ENCODE peak calls at places on chromosome 15, in seven cellular contexts. One of them, this sample, is unnamed.

GRCh38 chr15:76840830-76841460 is 64.2 kb downstream of the SCAPER start:
- DNase-seq in mesothelial cell of epicardium: no peak
- DNase-seq in body of pancreas: no peak
- DNase-seq in HFF-Myc: peak; percentile 11
- DNase-seq in AG09309: peak; percentile 16
- DNase-seq in coronary artery: no peak
- DNase-seq in fibroblast of lung: peak; percentile 32
- DNase-seq in this sample: no peak

GRCh38 chr15:66772967-66773873 is 71.2 kb downstream of the SMAD6 start:
- DNase-seq in mesothelial cell of epicardium: no peak
- DNase-seq in body of pancreas: peak; percentile 83
- DNase-seq in HFF-Myc: no peak
- DNase-seq in AG09309: no peak
- DNase-seq in coronary artery: no peak
- DNase-seq in fibroblast of lung: peak; percentile 51
- DNase-seq in this sample: no peak

GRCh38 chr15:90836296-90836871 is 32.0 kb upstream of the FURIN start:
- DNase-seq in mesothelial cell of epicardium: no peak
- DNase-seq in body of pancreas: no peak
- DNase-seq in HFF-Myc: peak; percentile 17
- DNase-seq in AG09309: peak; percentile 28
- DNase-seq in coronary artery: no peak
- DNase-seq in fibroblast of lung: peak; percentile 68
- DNase-seq in this sample: no peak

GRCh38 chr15:88193415-88193814 is 63.1 kb downstream of the NTRK3 start:
- DNase-seq in mesothelial cell of epicardium: no peak
- DNase-seq in body of pancreas: no peak
- DNase-seq in HFF-Myc: no peak
- DNase-seq in AG09309: no peak
- DNase-seq in coronary artery: no peak
- DNase-seq in fibroblast of lung: no peak
- DNase-seq in this sample: no peak

GRCh38 chr15:96043586-96044171 is 286.8 kb upstream of the NR2F2 start:
- DNase-seq in mesothelial cell of epicardium: no peak
- DNase-seq in body of pancreas: no peak
- DNase-seq in HFF-Myc: no peak
- DNase-seq in AG09309: no peak
- DNase-seq in coronary artery: no peak
- DNase-seq in fibroblast of lung: no peak
- DNase-seq in this sample: no peak

GRCh38 chr15:75776075-75776443 is 63.4 kb upstream of the CSPG4 start:
- DNase-seq in mesothelial cell of epicardium: peak; percentile 33
- DNase-seq in body of pancreas: no peak
- DNase-seq in HFF-Myc: no peak
- DNase-seq in AG09309: no peak
- DNase-seq in coronary artery: no peak
- DNase-seq in fibroblast of lung: peak; percentile 69
- DNase-seq in this sample: no peak

GRCh38 chr15:39320355-39320754 is 260.5 kb upstream of the THBS1 start:
- DNase-seq in mesothelial cell of epicardium: no peak
- DNase-seq in body of pancreas: no peak
- DNase-seq in HFF-Myc: no peak
- DNase-seq in AG09309: no peak
- DNase-seq in coronary artery: no peak
- DNase-seq in fibroblast of lung: peak; percentile 38
- DNase-seq in this sample: no peak

GRCh38 chr15:28786521-28786920 is 61.9 kb downstream of the GOLGA6L7 start:
- DNase-seq in mesothelial cell of epicardium: no peak
- DNase-seq in body of pancreas: no peak
- DNase-seq in HFF-Myc: no peak
- DNase-seq in AG09309: peak; percentile 21
- DNase-seq in coronary artery: no peak
- DNase-seq in fibroblast of lung: peak; percentile 73
- DNase-seq in this sample: no peak

GRCh38 chr15:64780600-64781156 is 5.3 kb upstream of the RBPMS2 start:
- DNase-seq in mesothelial cell of epicardium: no peak
- DNase-seq in body of pancreas: no peak
- DNase-seq in HFF-Myc: no peak
- DNase-seq in AG09309: no peak
- DNase-seq in coronary artery: no peak
- DNase-seq in fibroblast of lung: no peak
- DNase-seq in this sample: no peak

GRCh38 chr15:44719293-44719999 is 8.1 kb downstream of the B2M start:
- DNase-seq in mesothelial cell of epicardium: no peak
- DNase-seq in body of pancreas: no peak
- DNase-seq in HFF-Myc: no peak
- DNase-seq in AG09309: no peak
- DNase-seq in coronary artery: no peak
- DNase-seq in fibroblast of lung: peak; percentile 21
- DNase-seq in this sample: no peak

GRCh38 chr15:100311829-100312228 is 29.9 kb downstream of the ADAMTS17 start:
- DNase-seq in mesothelial cell of epicardium: no peak
- DNase-seq in body of pancreas: no peak
- DNase-seq in HFF-Myc: no peak
- DNase-seq in AG09309: no peak
- DNase-seq in coronary artery: peak; percentile 66
- DNase-seq in fibroblast of lung: no peak
- DNase-seq in this sample: no peak

GRCh38 chr15:73901126-73901810 is 25.0 kb upstream of the LOXL1 start:
- DNase-seq in mesothelial cell of epicardium: no peak
- DNase-seq in body of pancreas: no peak
- DNase-seq in HFF-Myc: no peak
- DNase-seq in AG09309: no peak
- DNase-seq in coronary artery: peak; percentile 36
- DNase-seq in fibroblast of lung: no peak
- DNase-seq in this sample: no peak

GRCh38 chr15:70463453-70463834 is 299.9 kb downstream of the UACA start:
- DNase-seq in mesothelial cell of epicardium: no peak
- DNase-seq in body of pancreas: no peak
- DNase-seq in HFF-Myc: no peak
- DNase-seq in AG09309: no peak
- DNase-seq in coronary artery: no peak
- DNase-seq in fibroblast of lung: no peak
- DNase-seq in this sample: no peak

GRCh38 chr15:64102497-64102896 is 6.7 kb downstream of the SNX1 start:
- DNase-seq in mesothelial cell of epicardium: no peak
- DNase-seq in body of pancreas: no peak
- DNase-seq in HFF-Myc: no peak
- DNase-seq in AG09309: no peak
- DNase-seq in coronary artery: no peak
- DNase-seq in fibroblast of lung: no peak
- DNase-seq in this sample: no peak

GRCh38 chr15:39193611-39194010 is 387.3 kb upstream of the THBS1 start:
- DNase-seq in mesothelial cell of epicardium: no peak
- DNase-seq in body of pancreas: no peak
- DNase-seq in HFF-Myc: no peak
- DNase-seq in AG09309: no peak
- DNase-seq in coronary artery: no peak
- DNase-seq in fibroblast of lung: no peak
- DNase-seq in this sample: no peak

GRCh38 chr15:81161215-81161673 is 27.2 kb downstream of the CFAP161 start:
- DNase-seq in mesothelial cell of epicardium: no peak
- DNase-seq in body of pancreas: no peak
- DNase-seq in HFF-Myc: no peak
- DNase-seq in AG09309: no peak
- DNase-seq in coronary artery: no peak
- DNase-seq in fibroblast of lung: no peak
- DNase-seq in this sample: no peak

GRCh38 chr15:95326689-95327525 is 1003.6 kb upstream of the NR2F2 start:
- DNase-seq in mesothelial cell of epicardium: peak; percentile 50
- DNase-seq in body of pancreas: no peak
- DNase-seq in HFF-Myc: no peak
- DNase-seq in AG09309: no peak
- DNase-seq in coronary artery: peak; percentile 83
- DNase-seq in fibroblast of lung: no peak
- DNase-seq in this sample: no peak

GRCh38 chr15:75170711-75171341 is 30.9 kb upstream of the C15orf39 start:
- DNase-seq in mesothelial cell of epicardium: no peak
- DNase-seq in body of pancreas: no peak
- DNase-seq in HFF-Myc: no peak
- DNase-seq in AG09309: no peak
- DNase-seq in coronary artery: no peak
- DNase-seq in fibroblast of lung: peak; percentile 25
- DNase-seq in this sample: no peak

GRCh38 chr15:88918738-88919137 is 5.6 kb upstream of the MFGE8 start:
- DNase-seq in mesothelial cell of epicardium: no peak
- DNase-seq in body of pancreas: peak; percentile 63
- DNase-seq in HFF-Myc: peak; percentile 91
- DNase-seq in AG09309: peak; percentile 99
- DNase-seq in coronary artery: peak; percentile 93
- DNase-seq in fibroblast of lung: peak; percentile 99
- DNase-seq in this sample: no peak

GRCh38 chr15:82999905-83000671 is 11.4 kb downstream of the C15orf40 start:
- DNase-seq in mesothelial cell of epicardium: no peak
- DNase-seq in body of pancreas: peak; percentile 48
- DNase-seq in HFF-Myc: peak; percentile 46
- DNase-seq in AG09309: no peak
- DNase-seq in coronary artery: no peak
- DNase-seq in fibroblast of lung: peak; percentile 60
- DNase-seq in this sample: no peak
- TF ChIP-seq CTCF in mesothelial cell of epicardium: peak; percentile 23
- TF ChIP-seq CTCF in body of pancreas: peak; percentile 84
- TF ChIP-seq CTCF in HFF-Myc: peak; percentile 34
- TF ChIP-seq CTCF in AG09309: peak; percentile 64
- TF ChIP-seq CTCF in coronary artery: peak; percentile 40
- TF ChIP-seq CTCF in fibroblast of lung: peak; percentile 57
- TF ChIP-seq CTCF in this sample: no peak

DNA sequence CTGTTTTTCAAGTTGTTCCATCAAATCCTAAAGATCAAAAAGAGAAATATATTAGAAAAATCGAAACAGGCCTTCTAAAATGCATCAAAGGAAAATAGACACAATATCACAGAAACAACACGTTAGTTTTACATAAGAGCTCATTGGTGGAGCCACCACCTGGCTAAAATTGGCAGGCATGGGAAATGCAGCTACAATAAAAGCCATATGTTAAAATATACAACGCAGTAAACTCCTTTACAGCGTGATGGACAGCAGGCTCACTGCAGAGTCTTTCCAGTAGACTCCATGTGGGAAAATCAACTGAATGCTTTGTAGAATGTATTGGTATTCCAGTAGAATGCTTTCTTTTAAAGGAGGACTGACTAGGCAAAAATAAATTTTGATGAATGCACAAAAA is 40.9 kb upstream of the MYO5C start:
- DNase-seq in mesothelial cell of epicardium: no peak
- DNase-seq in body of pancreas: peak; percentile 41
- DNase-seq in HFF-Myc: no peak
- DNase-seq in AG09309: no peak
- DNase-seq in coronary artery: no peak
- DNase-seq in fibroblast of lung: no peak
- DNase-seq in this sample: no peak
- TF ChIP-seq CTCF in mesothelial cell of epicardium: no peak
- TF ChIP-seq CTCF in body of pancreas: peak; percentile 45
- TF ChIP-seq CTCF in HFF-Myc: no peak
- TF ChIP-seq CTCF in AG09309: no peak
- TF ChIP-seq CTCF in coronary artery: no peak
- TF ChIP-seq CTCF in fibroblast of lung: no peak
- TF ChIP-seq CTCF in this sample: no peak

DNA sequence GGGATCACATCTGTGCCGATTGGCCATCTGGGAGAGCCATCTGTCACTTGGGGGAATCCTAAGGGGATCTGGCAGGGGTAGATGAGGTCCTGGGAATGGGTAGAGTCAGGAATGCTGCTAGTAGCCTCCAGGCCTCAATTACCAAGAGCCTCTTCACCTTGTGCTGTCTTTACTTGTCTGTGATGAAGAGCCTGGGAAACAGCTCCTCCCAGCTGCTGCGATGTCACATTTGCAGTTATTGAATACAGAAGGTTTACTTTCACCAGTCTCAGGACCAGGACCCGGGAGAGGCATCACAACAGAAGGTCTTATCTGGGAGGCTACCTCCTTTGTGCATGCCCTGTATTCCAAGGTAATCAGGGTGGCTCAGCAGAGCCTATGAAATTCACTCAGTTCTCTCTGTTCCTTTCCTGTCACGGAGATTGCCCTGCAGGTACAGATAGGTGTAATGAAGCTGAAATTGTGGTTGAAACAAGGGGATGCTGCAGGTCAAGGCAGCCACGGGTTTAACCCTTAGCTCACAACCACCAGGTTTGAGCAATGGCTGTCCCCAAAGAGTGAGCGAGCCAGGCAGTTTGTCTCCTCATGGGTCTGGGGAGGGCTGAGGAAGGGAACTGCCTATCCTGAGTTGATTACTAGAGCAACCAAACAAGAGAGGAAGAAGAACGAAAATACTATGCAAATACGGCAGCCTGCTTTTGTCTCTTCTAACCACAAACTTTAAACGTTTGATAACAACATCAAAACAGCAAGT is 298.9 kb upstream of the RORA start:
- DNase-seq in mesothelial cell of epicardium: no peak
- DNase-seq in body of pancreas: no peak
- DNase-seq in HFF-Myc: no peak
- DNase-seq in AG09309: no peak
- DNase-seq in coronary artery: no peak
- DNase-seq in fibroblast of lung: no peak
- DNase-seq in this sample: no peak
- TF ChIP-seq CTCF in mesothelial cell of epicardium: no peak
- TF ChIP-seq CTCF in body of pancreas: no peak
- TF ChIP-seq CTCF in HFF-Myc: no peak
- TF ChIP-seq CTCF in AG09309: no peak
- TF ChIP-seq CTCF in coronary artery: no peak
- TF ChIP-seq CTCF in fibroblast of lung: no peak
- TF ChIP-seq CTCF in this sample: no peak

GRCh38 chr15:49521802-49522201 is 98.8 kb downstream of the FGF7 start:
- DNase-seq in mesothelial cell of epicardium: no peak
- DNase-seq in body of pancreas: no peak
- DNase-seq in HFF-Myc: no peak
- DNase-seq in AG09309: no peak
- DNase-seq in coronary artery: no peak
- DNase-seq in fibroblast of lung: peak; percentile 6
- DNase-seq in this sample: no peak
- TF ChIP-seq CTCF in mesothelial cell of epicardium: no peak
- TF ChIP-seq CTCF in body of pancreas: no peak
- TF ChIP-seq CTCF in HFF-Myc: no peak
- TF ChIP-seq CTCF in AG09309: peak; percentile 36
- TF ChIP-seq CTCF in coronary artery: no peak
- TF ChIP-seq CTCF in fibroblast of lung: peak; percentile 15
- TF ChIP-seq CTCF in this sample: no peak

GRCh38 chr15:69045810-69046209 is 31.3 kb downstream of the NOX5 start:
- DNase-seq in mesothelial cell of epicardium: no peak
- DNase-seq in body of pancreas: no peak
- DNase-seq in HFF-Myc: no peak
- DNase-seq in AG09309: no peak
- DNase-seq in coronary artery: no peak
- DNase-seq in fibroblast of lung: peak; percentile 57
- DNase-seq in this sample: no peak
- TF ChIP-seq CTCF in mesothelial cell of epicardium: no peak
- TF ChIP-seq CTCF in body of pancreas: no peak
- TF ChIP-seq CTCF in HFF-Myc: no peak
- TF ChIP-seq CTCF in AG09309: no peak
- TF ChIP-seq CTCF in coronary artery: no peak
- TF ChIP-seq CTCF in fibroblast of lung: peak; percentile 33
- TF ChIP-seq CTCF in this sample: no peak

DNA sequence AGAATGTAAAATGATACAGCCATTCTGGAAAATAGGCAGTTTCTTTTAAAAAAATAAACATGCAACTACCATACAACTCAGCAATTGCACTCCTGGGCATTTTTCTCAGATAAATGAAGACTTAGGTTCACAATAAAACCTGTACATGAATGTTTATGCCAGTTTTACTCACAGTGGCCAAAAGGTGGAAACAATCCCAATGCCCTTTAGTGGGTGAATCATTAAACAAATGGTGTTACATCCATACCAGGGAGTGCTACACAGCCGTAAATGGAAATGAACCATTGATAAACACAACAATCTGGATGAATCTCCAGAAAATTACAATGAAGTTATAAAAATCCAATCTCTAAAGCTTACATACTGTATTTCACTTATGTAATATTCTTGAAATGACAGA is 140.3 kb downstream of the ADAMTSL3 start:
- DNase-seq in mesothelial cell of epicardium: no peak
- DNase-seq in body of pancreas: no peak
- DNase-seq in HFF-Myc: no peak
- DNase-seq in AG09309: no peak
- DNase-seq in coronary artery: no peak
- DNase-seq in fibroblast of lung: no peak
- DNase-seq in this sample: no peak
- TF ChIP-seq CTCF in mesothelial cell of epicardium: no peak
- TF ChIP-seq CTCF in body of pancreas: no peak
- TF ChIP-seq CTCF in HFF-Myc: no peak
- TF ChIP-seq CTCF in AG09309: no peak
- TF ChIP-seq CTCF in coronary artery: no peak
- TF ChIP-seq CTCF in fibroblast of lung: no peak
- TF ChIP-seq CTCF in this sample: no peak